ENCODE peak calls at places on chromosomes 6 and 20, in seven cellular contexts. G is neural crest cell, L is GM10248, C is OCI-LY7, Z is heart left ventricle, H is astrocyte of the spinal cord, Y is epithelial cell of proximal tubule. M is an unnamed sample.

GRCh38 chr20:59017493-59018231 is 1.6 kb upstream of the TUBB1 start:
- DNase-seq in G (no peak), L (no peak), C (no peak), Z (no peak), H (no peak), Y (no peak), M (no peak)

GRCh38 chr6:169539176-169539897 is 162.5 kb downstream of the WDR27 start:
- DNase-seq in G (no peak), L (no peak), C (no peak), Z (no peak), H (peak; percentile 44), Y (no peak), M (no peak)

GRCh38 chr6:155561262-155561970 is 105.8 kb upstream of the NOX3 start:
- DNase-seq in G (no peak), L (no peak), C (no peak), Z (no peak), H (no peak), Y (no peak), M (no peak)

GRCh38 chr6:46419576-46420002 is 71.7 kb downstream of the RCAN2 start:
- DNase-seq in G (peak; percentile 32), L (peak; percentile 32), C (peak; percentile 77), Z (peak; percentile 65), H (peak; percentile 73), Y (peak; percentile 15), M (peak; percentile 60)

GRCh38 chr20:43392561-43392960 is 65.1 kb upstream of the SRSF6 start:
- DNase-seq in G (no peak), L (no peak), C (no peak), Z (no peak), H (no peak), Y (no peak), M (no peak)

GRCh38 chr6:165805604-165806003 is 142.6 kb upstream of the PDE10A start:
- DNase-seq in G (no peak), L (no peak), C (no peak), Z (no peak), H (no peak), Y (no peak), M (no peak)

GRCh38 chr6:160510199-160510598 is 153.9 kb downstream of the LPA start:
- DNase-seq in G (no peak), L (no peak), C (no peak), Z (no peak), H (peak; percentile 25), Y (no peak), M (no peak)

GRCh38 chr6:170292778-170293164 is 1.9 kb upstream of the DLL1 start:
- DNase-seq in G (no peak), L (no peak), C (no peak), Z (no peak), H (no peak), Y (no peak), M (peak; percentile 37)

GRCh38 chr6:138248878-138249277 is 30.6 kb upstream of the PBOV1 start:
- DNase-seq in G (no peak), L (no peak), C (no peak), Z (no peak), H (no peak), Y (no peak), M (no peak)

GRCh38 chr6:13762648-13763441 is 51.2 kb upstream of the RANBP9 start:
- DNase-seq in G (no peak), L (no peak), C (peak; percentile 29), Z (no peak), H (peak; percentile 93), Y (no peak), M (peak; percentile 57)

GRCh38 chr6:64238071-64238470 is 602.5 kb downstream of the PHF3 start:
- DNase-seq in G (no peak), L (no peak), C (no peak), Z (no peak), H (no peak), Y (no peak), M (no peak)

GRCh38 chr20:3857405-3857804 is 10.8 kb downstream of the MAVS start:
- DNase-seq in G (no peak), L (no peak), C (no peak), Z (no peak), H (no peak), Y (no peak), M (no peak)

GRCh38 chr6:141594874-141595273 is 537.9 kb upstream of the GJE1 start:
- DNase-seq in G (no peak), L (no peak), C (peak; percentile 0), Z (no peak), H (no peak), Y (no peak), M (no peak)

GRCh38 chr20:6094565-6094964 is 28.3 kb downstream of the FERMT1 start:
- DNase-seq in G (no peak), L (no peak), C (no peak), Z (no peak), H (no peak), Y (no peak), M (no peak)

GRCh38 chr6:55943329-55943728 is 67.9 kb upstream of the BMP5 start:
- DNase-seq in G (no peak), L (no peak), C (no peak), Z (no peak), H (peak; percentile 63), Y (peak; percentile 42), M (no peak)

GRCh38 chr6:15285682-15286294 is 39.9 kb downstream of the JARID2 start:
- DNase-seq in G (no peak), L (no peak), C (no peak), Z (no peak), H (no peak), Y (no peak), M (no peak)

GRCh38 chr6:73691512-73691911 is 4.5 kb upstream of the CD109 start:
- DNase-seq in G (no peak), L (no peak), C (no peak), Z (no peak), H (peak; percentile 33), Y (no peak), M (peak; percentile 26)

GRCh38 chr20:32064667-32065066 is 12.6 kb downstream of the HCK start:
- DNase-seq in G (no peak), L (peak; percentile 47), C (no peak), Z (no peak), H (no peak), Y (no peak), M (no peak)

GRCh38 chr6:119326291-119327005 is 23.1 kb downstream of the MAN1A1 start:
- DNase-seq in G (no peak), L (no peak), C (no peak), Z (no peak), H (no peak), Y (no peak), M (no peak)

GRCh38 chr6:41811095-41811494 is 23.6 kb downstream of the TOMM6 start:
- DNase-seq in G (no peak), L (no peak), C (no peak), Z (no peak), H (no peak), Y (no peak), M (no peak)

GRCh38 chr20:50342638-50343102 is 152.0 kb downstream of the CEBPB start:
- DNase-seq in G (no peak), L (no peak), C (no peak), Z (no peak), H (no peak), Y (no peak), M (no peak)

GRCh38 chr20:50343125-50343489 is 152.5 kb downstream of the CEBPB start:
- DNase-seq in G (no peak), L (no peak), C (no peak), Z (no peak), H (no peak), Y (no peak), M (no peak)

GRCh38 chr20:50345712-50346371 is 155.2 kb downstream of the CEBPB start:
- DNase-seq in G (no peak), L (no peak), C (no peak), Z (no peak), H (no peak), Y (no peak), M (no peak)

GRCh38 chr20:50343490-50344179 is 153.0 kb downstream of the CEBPB start:
- DNase-seq in G (no peak), L (no peak), C (no peak), Z (no peak), H (no peak), Y (no peak), M (no peak)

DNA sequence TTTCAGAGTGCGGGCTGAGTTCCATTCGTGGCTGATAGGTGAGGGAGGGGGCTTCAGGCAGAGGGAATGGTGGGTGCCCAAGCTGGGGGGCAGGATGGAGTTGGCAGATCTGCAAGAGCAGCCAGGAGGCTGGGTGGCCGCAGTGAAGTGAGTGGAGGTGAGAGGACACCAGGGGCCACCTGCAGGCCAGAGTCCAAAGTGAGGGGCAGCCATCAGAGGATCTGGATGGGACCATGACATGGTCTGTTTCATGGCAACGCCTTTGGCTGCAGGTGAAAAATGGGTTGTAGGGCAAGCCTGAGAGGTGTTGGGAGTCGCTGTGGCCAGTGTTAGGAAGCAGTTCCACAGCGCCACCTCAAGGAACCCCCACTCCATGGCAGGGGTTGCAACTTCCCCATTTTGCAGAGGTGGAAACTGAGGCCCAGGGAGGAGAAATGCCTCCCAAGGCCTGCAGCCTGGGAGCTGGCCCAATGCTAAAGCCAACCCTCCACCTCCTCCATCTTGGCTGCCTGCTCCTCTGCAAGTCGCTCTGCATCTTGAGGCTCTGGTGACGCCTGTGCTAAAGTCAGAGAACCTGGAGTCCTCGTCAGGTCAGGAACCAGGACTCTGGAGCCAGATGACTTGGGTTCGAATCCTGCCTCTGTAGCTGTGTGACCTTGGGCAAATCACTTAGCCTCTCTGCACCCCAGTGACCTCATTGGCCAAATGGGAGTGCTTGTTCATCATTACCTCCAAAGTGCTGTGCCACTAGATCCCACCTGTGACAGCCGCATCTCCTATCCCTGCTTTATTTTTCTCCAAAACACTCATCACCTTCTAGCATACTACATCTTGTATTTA is 153.8 kb downstream of the CEBPB start:
- DNase-seq in G (no peak), L (no peak), C (peak; percentile 8), Z (no peak), H (no peak), Y (no peak), M (peak; percentile 38)
- TF ChIP-seq CTCF in G (no peak), L (no peak), C (peak; percentile 50), Z (no peak), H (peak; percentile 19), Y (peak; percentile 40), M (peak; percentile 14)

GRCh38 chr20:63578224-63579016 is 4.4 kb upstream of the HELZ2 start:
- DNase-seq in G (no peak), L (no peak), C (peak; percentile 38), Z (no peak), H (no peak), Y (no peak), M (peak; percentile 37)
- TF ChIP-seq CTCF in G (no peak), L (peak; percentile 22), C (peak; percentile 64), Z (no peak), H (no peak), Y (no peak), M (no peak)

GRCh38 chr6:116969211-116969863 is 92.3 kb downstream of the RFX6 start:
- DNase-seq in G (peak; percentile 29), L (peak; percentile 41), C (peak; percentile 57), Z (peak; percentile 15), H (peak; percentile 50), Y (no peak), M (peak; percentile 20)

GRCh38 chr6:116966675-116967576 is 89.9 kb downstream of the RFX6 start:
- DNase-seq in G (no peak), L (no peak), C (no peak), Z (no peak), H (no peak), Y (no peak), M (no peak)

GRCh38 chr6:116963972-116964371 is 86.9 kb downstream of the RFX6 start:
- DNase-seq in G (no peak), L (no peak), C (no peak), Z (no peak), H (no peak), Y (no peak), M (no peak)
- TF ChIP-seq CTCF in G (no peak), L (no peak), C (no peak), Z (no peak), H (no peak), Y (no peak), M (no peak)

GRCh38 chr20:37390891-37391525 is 45.1 kb downstream of the SRC start:
- DNase-seq in G (no peak), L (no peak), C (no peak), Z (no peak), H (no peak), Y (no peak), M (no peak)
- TF ChIP-seq CTCF in G (no peak), L (no peak), C (no peak), Z (no peak), H (no peak), Y (no peak), M (no peak)